ENCODE peak calls at places on chromosomes 3 and 15, in seven cellular contexts. One of them, this sample, is unnamed.

GRCh38 chr3:69290006-69290405 is 95.9 kb downstream of the FRMD4B start:
- DNase-seq in GM06990: no peak
- DNase-seq in fibroblast of lung: peak
- DNase-seq in heart right ventricle: peak
- DNase-seq in nephron progenitor cell: no peak
- DNase-seq in AG09309: no peak
- DNase-seq in B cell: no peak
- DNase-seq in this sample: peak

GRCh38 chr15:81939604-81940440 is 106.0 kb downstream of the MEX3B start:
- DNase-seq in GM06990: no peak
- DNase-seq in fibroblast of lung: peak
- DNase-seq in heart right ventricle: no peak
- DNase-seq in nephron progenitor cell: peak
- DNase-seq in AG09309: no peak
- DNase-seq in B cell: peak
- DNase-seq in this sample: peak

GRCh38 chr3:72232777-72233176 is 447.8 kb upstream of the PROK2 start:
- DNase-seq in GM06990: no peak
- DNase-seq in fibroblast of lung: no peak
- DNase-seq in heart right ventricle: no peak
- DNase-seq in nephron progenitor cell: no peak
- DNase-seq in AG09309: no peak
- DNase-seq in B cell: no peak
- DNase-seq in this sample: peak

GRCh38 chr15:38885001-38885400 is 320.4 kb upstream of the RASGRP1 start:
- DNase-seq in GM06990: no peak
- DNase-seq in fibroblast of lung: peak
- DNase-seq in heart right ventricle: no peak
- DNase-seq in nephron progenitor cell: no peak
- DNase-seq in AG09309: no peak
- DNase-seq in B cell: no peak
- DNase-seq in this sample: no peak

GRCh38 chr3:32577621-32578556 is 7.2 kb upstream of the DYNC1LI1 start:
- DNase-seq in GM06990: peak
- DNase-seq in fibroblast of lung: no peak
- DNase-seq in heart right ventricle: no peak
- DNase-seq in nephron progenitor cell: no peak
- DNase-seq in AG09309: peak
- DNase-seq in B cell: peak
- DNase-seq in this sample: peak

GRCh38 chr3:148757238-148757930 is 59.7 kb downstream of the AGTR1 start:
- DNase-seq in GM06990: no peak
- DNase-seq in fibroblast of lung: peak
- DNase-seq in heart right ventricle: no peak
- DNase-seq in nephron progenitor cell: no peak
- DNase-seq in AG09309: peak
- DNase-seq in B cell: no peak
- DNase-seq in this sample: no peak

GRCh38 chr3:29280675-29281264 is at the start of gene RBMS3:
- DNase-seq in GM06990: peak
- DNase-seq in fibroblast of lung: peak
- DNase-seq in heart right ventricle: peak
- DNase-seq in nephron progenitor cell: peak
- DNase-seq in AG09309: peak
- DNase-seq in B cell: peak
- DNase-seq in this sample: peak

GRCh38 chr15:48680841-48681240 is 35.3 kb upstream of the FBN1 start:
- DNase-seq in GM06990: no peak
- DNase-seq in fibroblast of lung: peak
- DNase-seq in heart right ventricle: no peak
- DNase-seq in nephron progenitor cell: no peak
- DNase-seq in AG09309: peak
- DNase-seq in B cell: no peak
- DNase-seq in this sample: no peak

GRCh38 chr3:135556184-135556583 is 409.3 kb upstream of the PPP2R3A start:
- DNase-seq in GM06990: no peak
- DNase-seq in fibroblast of lung: no peak
- DNase-seq in heart right ventricle: no peak
- DNase-seq in nephron progenitor cell: no peak
- DNase-seq in AG09309: no peak
- DNase-seq in B cell: no peak
- DNase-seq in this sample: no peak

GRCh38 chr3:112093180-112093522 is 7.0 kb downstream of the C3orf52 start:
- DNase-seq in GM06990: no peak
- DNase-seq in fibroblast of lung: no peak
- DNase-seq in heart right ventricle: no peak
- DNase-seq in nephron progenitor cell: no peak
- DNase-seq in AG09309: no peak
- DNase-seq in B cell: no peak
- DNase-seq in this sample: no peak

GRCh38 chr3:149949181-149949580 is 21.5 kb downstream of the PFN2 start:
- DNase-seq in GM06990: no peak
- DNase-seq in fibroblast of lung: no peak
- DNase-seq in heart right ventricle: no peak
- DNase-seq in nephron progenitor cell: no peak
- DNase-seq in AG09309: no peak
- DNase-seq in B cell: no peak
- DNase-seq in this sample: no peak

GRCh38 chr3:105365536-105366301 is 990 bp upstream of the ALCAM start:
- DNase-seq in GM06990: no peak
- DNase-seq in fibroblast of lung: peak
- DNase-seq in heart right ventricle: no peak
- DNase-seq in nephron progenitor cell: peak
- DNase-seq in AG09309: no peak
- DNase-seq in B cell: peak
- DNase-seq in this sample: peak

GRCh38 chr3:23748398-23749110 is 57.2 kb upstream of the UBE2E1 start:
- DNase-seq in GM06990: no peak
- DNase-seq in fibroblast of lung: no peak
- DNase-seq in heart right ventricle: no peak
- DNase-seq in nephron progenitor cell: no peak
- DNase-seq in AG09309: peak
- DNase-seq in B cell: peak
- DNase-seq in this sample: peak

GRCh38 chr3:11576453-11576852 is 67.3 kb downstream of the VGLL4 start:
- DNase-seq in GM06990: no peak
- DNase-seq in fibroblast of lung: no peak
- DNase-seq in heart right ventricle: no peak
- DNase-seq in nephron progenitor cell: no peak
- DNase-seq in AG09309: no peak
- DNase-seq in B cell: no peak
- DNase-seq in this sample: no peak

GRCh38 chr3:11603628-11604027 is 40.1 kb downstream of the VGLL4 start:
- DNase-seq in GM06990: no peak
- DNase-seq in fibroblast of lung: peak
- DNase-seq in heart right ventricle: no peak
- DNase-seq in nephron progenitor cell: no peak
- DNase-seq in AG09309: peak
- DNase-seq in B cell: no peak
- DNase-seq in this sample: no peak

GRCh38 chr3:58620446-58620845 is 43.3 kb upstream of the FAM107A start:
- DNase-seq in GM06990: no peak
- DNase-seq in fibroblast of lung: no peak
- DNase-seq in heart right ventricle: no peak
- DNase-seq in nephron progenitor cell: no peak
- DNase-seq in AG09309: no peak
- DNase-seq in B cell: no peak
- DNase-seq in this sample: no peak

GRCh38 chr3:66483006-66483928 is 17.6 kb downstream of the LRIG1 start:
- DNase-seq in GM06990: no peak
- DNase-seq in fibroblast of lung: peak
- DNase-seq in heart right ventricle: peak
- DNase-seq in nephron progenitor cell: no peak
- DNase-seq in AG09309: no peak
- DNase-seq in B cell: peak
- DNase-seq in this sample: peak

GRCh38 chr15:44593042-44593736 is 56.2 kb downstream of the EIF3J start:
- DNase-seq in GM06990: no peak
- DNase-seq in fibroblast of lung: no peak
- DNase-seq in heart right ventricle: no peak
- DNase-seq in nephron progenitor cell: no peak
- DNase-seq in AG09309: no peak
- DNase-seq in B cell: peak
- DNase-seq in this sample: peak

GRCh38 chr15:76195506-76196285 is 115.6 kb downstream of the ETFA start:
- DNase-seq in GM06990: no peak
- DNase-seq in fibroblast of lung: no peak
- DNase-seq in heart right ventricle: no peak
- DNase-seq in nephron progenitor cell: no peak
- DNase-seq in AG09309: no peak
- DNase-seq in B cell: no peak
- DNase-seq in this sample: no peak

DNA sequence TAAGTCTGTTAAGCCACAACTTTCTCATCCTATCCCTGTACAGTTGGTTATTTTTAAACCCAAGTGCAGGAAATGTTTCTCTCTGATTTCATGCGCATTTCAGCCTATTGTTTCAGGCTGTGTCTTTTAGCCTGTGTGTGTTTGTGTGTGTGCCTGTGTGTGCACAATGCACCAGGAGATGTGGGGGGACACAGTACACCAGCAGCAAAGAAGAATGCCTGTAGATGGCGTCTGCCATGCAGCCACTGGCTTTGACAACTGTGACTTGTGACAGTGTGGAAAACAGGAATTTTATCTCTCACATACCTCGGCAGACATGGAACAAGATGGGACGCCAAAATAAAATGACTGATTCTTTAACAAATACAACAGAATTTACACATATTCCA is 43.6 kb upstream of the PLXNA1 start:
- DNase-seq in GM06990: no peak
- DNase-seq in fibroblast of lung: no peak
- DNase-seq in heart right ventricle: no peak
- DNase-seq in nephron progenitor cell: no peak
- DNase-seq in AG09309: no peak
- DNase-seq in B cell: no peak
- DNase-seq in this sample: no peak
- TF ChIP-seq CTCF in GM06990: no peak
- TF ChIP-seq CTCF in fibroblast of lung: no peak
- TF ChIP-seq CTCF in heart right ventricle: peak
- TF ChIP-seq CTCF in nephron progenitor cell: no peak
- TF ChIP-seq CTCF in AG09309: no peak
- TF ChIP-seq CTCF in B cell: no peak
- TF ChIP-seq CTCF in this sample: no peak

DNA sequence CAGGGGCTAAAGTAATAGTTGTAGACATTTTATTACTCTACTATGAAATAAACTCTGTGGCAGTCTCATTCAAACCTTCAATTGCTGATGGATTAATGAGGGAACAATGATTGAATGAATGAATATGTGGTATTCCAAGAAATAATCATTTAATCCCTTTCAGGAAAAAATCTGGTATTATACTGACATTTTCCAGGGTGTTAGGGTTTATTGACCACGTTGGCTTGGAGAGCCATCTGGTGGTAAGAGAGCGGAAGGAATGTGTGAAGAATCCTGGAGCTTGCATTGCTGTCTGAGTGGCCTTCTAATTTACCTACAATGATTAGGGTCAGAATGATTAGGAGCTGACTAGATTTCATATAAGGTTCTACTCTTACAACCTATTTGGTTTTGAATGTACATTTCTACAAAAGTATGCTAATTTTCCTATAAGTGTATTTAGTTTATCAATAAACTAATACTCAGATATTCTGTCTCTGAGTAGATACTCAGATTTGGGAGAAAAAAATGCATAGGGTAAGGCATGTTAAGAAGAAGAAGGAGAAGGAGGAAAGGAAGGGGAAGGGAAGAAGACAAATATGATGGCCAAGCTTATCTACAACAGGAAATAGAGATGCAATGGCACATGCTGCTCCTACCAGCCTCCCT is 249.9 kb downstream of the ROBO1 start:
- DNase-seq in GM06990: no peak
- DNase-seq in fibroblast of lung: peak
- DNase-seq in heart right ventricle: no peak
- DNase-seq in nephron progenitor cell: peak
- DNase-seq in AG09309: no peak
- DNase-seq in B cell: no peak
- DNase-seq in this sample: no peak
- TF ChIP-seq CTCF in GM06990: peak
- TF ChIP-seq CTCF in fibroblast of lung: peak
- TF ChIP-seq CTCF in heart right ventricle: peak
- TF ChIP-seq CTCF in nephron progenitor cell: peak
- TF ChIP-seq CTCF in AG09309: peak
- TF ChIP-seq CTCF in B cell: no peak
- TF ChIP-seq CTCF in this sample: peak

DNA sequence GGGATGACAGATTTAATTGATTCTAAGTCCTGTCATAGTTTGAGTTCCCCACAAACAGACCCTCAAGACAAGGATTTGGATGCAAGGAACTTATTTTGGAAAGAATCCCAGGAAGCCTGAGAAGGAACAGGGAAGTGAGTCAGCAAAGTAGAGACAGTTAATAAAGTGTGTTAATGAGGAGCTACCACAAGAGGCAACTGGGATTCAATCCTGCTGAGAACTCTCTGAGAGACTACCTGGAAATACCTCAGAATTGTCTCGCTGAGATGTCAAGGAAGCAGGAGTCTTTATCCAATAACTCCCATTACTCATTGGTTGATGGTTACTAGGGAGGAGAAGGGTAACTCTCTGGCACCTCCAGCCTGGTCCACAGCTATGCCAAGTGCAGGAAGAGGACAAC is 311.2 kb upstream of the KCNH8 start:
- DNase-seq in GM06990: no peak
- DNase-seq in fibroblast of lung: peak
- DNase-seq in heart right ventricle: no peak
- DNase-seq in nephron progenitor cell: no peak
- DNase-seq in AG09309: no peak
- DNase-seq in B cell: no peak
- DNase-seq in this sample: no peak
- TF ChIP-seq CTCF in GM06990: no peak
- TF ChIP-seq CTCF in fibroblast of lung: no peak
- TF ChIP-seq CTCF in heart right ventricle: no peak
- TF ChIP-seq CTCF in nephron progenitor cell: no peak
- TF ChIP-seq CTCF in AG09309: no peak
- TF ChIP-seq CTCF in B cell: no peak
- TF ChIP-seq CTCF in this sample: no peak

DNA sequence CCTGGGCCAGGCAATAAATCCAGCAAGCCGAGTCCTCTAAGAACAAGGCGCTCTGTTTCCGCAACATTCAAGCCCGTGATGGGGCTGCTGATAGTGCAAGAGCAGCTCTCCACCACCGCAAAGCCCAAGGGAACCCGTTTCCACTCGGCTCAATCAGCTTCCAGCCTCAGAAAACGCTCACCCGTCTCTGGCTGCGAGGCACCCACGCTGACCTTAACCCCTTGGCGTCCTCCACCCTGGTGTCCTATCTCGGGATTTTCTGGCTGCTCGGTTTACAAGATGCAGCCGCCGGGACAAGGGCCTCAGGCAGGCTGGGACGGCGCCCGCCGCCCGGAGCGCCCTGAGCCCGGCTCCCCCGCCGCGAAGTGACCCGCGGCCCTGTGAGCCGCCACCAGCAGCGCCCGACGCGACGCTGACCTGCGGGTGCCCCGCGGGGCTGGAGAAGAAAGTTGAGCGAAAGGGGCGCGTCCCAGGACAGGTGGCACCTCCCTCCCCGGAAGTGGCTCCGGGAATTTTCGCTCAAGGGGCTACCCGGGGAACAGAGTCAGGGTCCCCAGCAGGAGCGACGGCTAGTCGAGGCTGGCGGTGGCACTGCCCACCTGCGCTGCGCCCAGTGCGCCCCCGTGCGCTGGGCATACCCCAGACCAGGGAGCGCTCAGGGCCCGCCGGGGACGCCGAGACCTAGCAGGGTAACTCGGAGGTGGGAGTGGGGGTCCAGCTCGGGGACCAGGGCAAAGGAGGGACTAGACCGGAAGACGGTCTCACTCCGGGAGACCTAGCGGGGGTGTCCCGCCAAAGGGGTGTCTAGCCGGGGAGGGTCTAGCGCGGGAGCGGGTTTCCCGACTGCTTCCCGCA is 18.1 kb downstream of the SPATA12 start:
- DNase-seq in GM06990: peak
- DNase-seq in fibroblast of lung: peak
- DNase-seq in heart right ventricle: peak
- DNase-seq in nephron progenitor cell: peak
- DNase-seq in AG09309: peak
- DNase-seq in B cell: peak
- DNase-seq in this sample: peak
- TF ChIP-seq CTCF in GM06990: peak
- TF ChIP-seq CTCF in fibroblast of lung: no peak
- TF ChIP-seq CTCF in heart right ventricle: no peak
- TF ChIP-seq CTCF in nephron progenitor cell: no peak
- TF ChIP-seq CTCF in AG09309: no peak
- TF ChIP-seq CTCF in B cell: no peak
- TF ChIP-seq CTCF in this sample: no peak